ENCODE peak calls at places on chromosomes 3 and 15, in eight cellular contexts. N is colonic mucosa, L is fibroblast of lung, D is uterus, U is left ventricle myocardium inferior, I is HFFc6, T is heart right ventricle, X is stomach. K is an unnamed sample.

GRCh38 chr15:63052128-63052826 is 9.7 kb downstream of the TPM1 start:
- DNase-seq in T (no peak), N (no peak), I (no peak), X (no peak), L (peak), U (no peak), D (no peak), K (no peak)

GRCh38 chr3:45026957-45027356 is 854 bp downstream of the CLEC3B start:
- DNase-seq in N (peak), D (peak), L (peak), T (peak), I (peak), X (no peak), U (peak), K (no peak)

GRCh38 chr15:64229129-64229724 is 66.4 kb upstream of the PPIB start:
- DNase-seq in N (no peak), L (peak), U (no peak), D (no peak), I (no peak), X (no peak), T (no peak), K (no peak)

GRCh38 chr15:39621961-39622360 is 41.1 kb downstream of the THBS1 start:
- DNase-seq in D (no peak), T (no peak), I (no peak), L (no peak), X (no peak), U (no peak), N (no peak), K (no peak)

GRCh38 chr3:79297242-79297641 is 470.6 kb downstream of the ROBO1 start:
- DNase-seq in D (no peak), T (no peak), I (peak), X (no peak), U (no peak), N (no peak), L (peak), K (no peak)

GRCh38 chr15:75640483-75641175 is 605 bp upstream of the IMP3 start:
- DNase-seq in U (peak), L (peak), D (no peak), X (no peak), I (no peak), T (no peak), N (no peak), K (peak)

GRCh38 chr15:84684092-84684491 is 26.1 kb upstream of the NMB start:
- DNase-seq in L (peak), I (no peak), U (no peak), D (no peak), T (no peak), N (no peak), X (no peak), K (no peak)

GRCh38 chr3:33775363-33775762 is 23.1 kb upstream of the PDCD6IP start:
- DNase-seq in T (no peak), X (no peak), U (no peak), D (no peak), N (no peak), I (peak), L (no peak), K (no peak)

GRCh38 chr15:90644526-90644925 is 72.6 kb upstream of the BLM start:
- DNase-seq in D (no peak), X (no peak), U (no peak), T (no peak), I (no peak), L (no peak), N (no peak), K (no peak)

DNA sequence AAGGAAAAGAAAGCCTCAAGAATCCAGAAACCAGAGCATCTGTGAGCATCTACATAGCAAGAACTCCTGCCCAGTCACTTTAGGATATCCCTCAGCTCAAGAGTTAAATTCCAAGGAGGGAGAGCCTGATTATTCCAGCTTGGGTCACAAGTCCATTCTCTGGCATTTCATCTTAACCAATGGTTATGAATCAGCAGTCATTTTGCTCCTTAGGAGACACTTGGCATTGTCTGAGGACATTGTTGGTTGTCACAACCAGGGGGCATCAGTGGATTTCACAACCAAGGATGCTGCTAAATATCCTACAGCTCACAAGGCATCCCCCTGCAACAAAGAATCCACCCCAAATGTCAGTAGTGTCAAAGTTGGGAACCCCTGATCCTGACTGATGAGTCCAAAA is 51.0 kb upstream of the LMCD1 start:
- DNase-seq in X (no peak), I (peak), N (no peak), T (no peak), U (no peak), D (no peak), L (peak), K (no peak)
- TF ChIP-seq CTCF in X (no peak), I (peak), N (no peak), T (peak), U (peak), D (no peak), L (no peak), K (no peak)

GRCh38 chr3:74447221-74447620 is 167.2 kb downstream of the CNTN3 start:
- DNase-seq in N (no peak), L (no peak), D (no peak), U (no peak), I (no peak), X (no peak), T (no peak), K (no peak)

GRCh38 chr3:74442683-74443082 is 171.8 kb downstream of the CNTN3 start:
- DNase-seq in N (no peak), T (no peak), U (no peak), L (no peak), I (no peak), X (no peak), D (no peak), K (no peak)

GRCh38 chr3:74445541-74445940 is 168.9 kb downstream of the CNTN3 start:
- DNase-seq in D (no peak), L (no peak), N (no peak), I (peak), T (no peak), X (no peak), U (no peak), K (no peak)

GRCh38 chr3:74443102-74443501 is 171.4 kb downstream of the CNTN3 start:
- DNase-seq in I (peak), X (no peak), N (no peak), L (peak), T (no peak), U (no peak), D (no peak), K (no peak)
- TF ChIP-seq CTCF in I (no peak), X (no peak), N (no peak), L (no peak), T (no peak), U (no peak), D (no peak), K (no peak)

DNA sequence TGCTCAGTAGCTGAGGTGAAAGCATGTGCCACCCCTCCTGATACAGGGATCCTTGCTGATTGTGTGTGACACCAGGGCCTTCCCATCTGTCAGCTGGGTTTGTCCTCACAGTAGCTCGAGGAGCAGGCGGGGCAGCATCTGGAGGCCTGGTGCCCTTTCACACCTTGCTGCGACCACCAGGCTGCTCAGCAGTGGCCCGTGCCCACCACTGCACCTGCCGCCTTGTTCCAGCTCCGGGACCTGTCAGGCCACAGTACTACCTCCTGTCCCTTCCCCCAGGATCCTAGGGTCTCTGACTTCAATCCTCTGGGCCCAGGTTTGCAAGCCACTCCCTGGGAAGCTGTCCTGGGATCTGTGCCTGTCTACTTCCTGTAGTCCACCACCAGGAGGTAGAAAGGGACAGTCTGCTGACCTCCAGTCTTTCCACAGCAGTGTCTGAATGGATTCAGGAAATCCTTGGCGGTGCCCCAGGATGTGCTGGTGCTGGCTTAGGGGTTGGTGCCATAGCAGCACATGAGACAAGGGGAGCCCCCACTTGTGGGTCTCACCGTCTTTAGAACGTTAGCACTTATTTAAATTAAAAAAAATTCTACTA is 27.5 kb downstream of the APBA2 start:
- DNase-seq in U (no peak), X (no peak), I (no peak), L (peak), D (no peak), N (no peak), T (no peak), K (no peak)
- TF ChIP-seq CTCF in U (peak), X (no peak), I (peak), L (no peak), D (no peak), N (no peak), T (no peak), K (no peak)

GRCh38 chr15:92392462-92392861 is 1.2 kb upstream of the ST8SIA2 start:
- DNase-seq in U (no peak), L (no peak), X (no peak), T (no peak), I (no peak), N (no peak), D (no peak), K (no peak)

GRCh38 chr15:92392966-92393286 is 755 bp upstream of the ST8SIA2 start:
- DNase-seq in U (no peak), D (no peak), I (no peak), N (no peak), T (no peak), L (no peak), X (no peak), K (no peak)

GRCh38 chr15:92393994-92394326 is 279 bp downstream of the ST8SIA2 start:
- DNase-seq in D (no peak), T (no peak), L (no peak), I (no peak), X (no peak), U (no peak), N (no peak), K (no peak)

GRCh38 chr15:92393287-92393993 is at the start of gene ST8SIA2:
- DNase-seq in I (no peak), T (peak), N (peak), X (no peak), U (peak), D (no peak), L (peak), K (no peak)

DNA sequence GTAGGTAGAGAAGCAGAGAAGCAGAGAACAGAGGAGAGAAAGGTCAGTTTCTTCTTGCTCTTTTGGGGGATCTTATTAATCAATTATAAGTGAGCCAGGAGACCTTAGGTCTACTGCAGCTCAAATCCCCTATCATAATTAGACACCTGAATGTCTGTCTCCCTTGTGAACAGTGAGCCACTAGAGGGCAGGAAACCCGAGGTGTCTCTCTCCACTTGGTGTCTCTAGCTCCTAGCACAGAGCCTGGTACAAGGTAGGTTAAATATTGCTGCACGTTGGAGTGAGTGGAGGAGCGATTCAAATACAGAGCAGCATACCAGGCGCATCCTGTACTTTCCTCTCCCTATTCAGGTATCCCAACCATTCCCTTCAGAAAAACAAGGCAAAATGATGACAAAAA is 2.0 kb upstream of the ST8SIA2 start:
- DNase-seq in X (no peak), N (no peak), I (peak), L (peak), T (no peak), U (no peak), D (no peak), K (no peak)
- TF ChIP-seq CTCF in X (no peak), N (peak), I (peak), L (no peak), T (peak), U (peak), D (no peak), K (no peak)

K was measured in CD8-positive, alpha-beta T cell.